ENCODE peak calls at places on chromosomes 11 and 22, in six cellular contexts. I is ELF-1; R is stimulated activated CD4-positive, alpha-beta T cell treated with anti-CD3 and anti-CD28 coated beads, Interleukin-15, amount 100 ng/mL, for 24 hours; Q is SW 1271; E is A172; K is cardiac fibroblast. S is an unnamed sample.

GRCh38 chr22:18032455-18033101 is 8.2 kb upstream of the MICAL3 start:
- DNase-seq in I (peak), R (no peak), Q (peak), E (peak), K (peak), S (no peak)

GRCh38 chr11:1458340-1459218 is 28.0 kb downstream of the MOB2 start:
- DNase-seq in I (peak), R (no peak), Q (peak), E (peak), K (peak), S (no peak)

GRCh38 chr11:86162257-86162656 is 82.3 kb upstream of the EED start:
- DNase-seq in I (peak), R (no peak), Q (no peak), E (peak), K (peak), S (no peak)

GRCh38 chr22:23553438-23553837 is 26.7 kb downstream of the IGLL1 start:
- DNase-seq in I (no peak), R (no peak), Q (no peak), E (no peak), K (no peak), S (no peak)

GRCh38 chr22:30606455-30607299 is at the start of gene TCN2:
- DNase-seq in I (peak), R (peak), Q (peak), E (peak), K (peak), S (peak)

GRCh38 chr11:88979641-88980040 is 86.1 kb downstream of the GRM5 start:
- DNase-seq in I (no peak), R (no peak), Q (no peak), E (no peak), K (no peak), S (no peak)

GRCh38 chr11:76824083-76824939 is 36.4 kb upstream of the ACER3 start:
- DNase-seq in I (peak), R (no peak), Q (peak), E (peak), K (peak), S (no peak)

GRCh38 chr11:74937696-74938475 is 11.0 kb downstream of the XRRA1 start:
- DNase-seq in I (no peak), R (no peak), Q (no peak), E (peak), K (peak), S (no peak)

GRCh38 chr11:77783023-77783422 is 37.5 kb downstream of the RSF1 start:
- DNase-seq in I (no peak), R (no peak), Q (no peak), E (no peak), K (no peak), S (no peak)